ENCODE peak calls at places on chromosomes 5 and 9, in six cellular contexts. F, K, E, C, S and W are unnamed samples. For H3K4me1, the result is how much of the 10 kb centered on the place peaks cover.

GRCh38 chr9:134185536-134186011 is 21.2 kb upstream of the RNU6ATAC start:
- DNase-seq in F (peak), K (no peak), E (no peak), C (no peak), S (no peak), W (no peak)

GRCh38 chr5:141941307-141941706 is 16.7 kb downstream of the PCDH12 start:
- DNase-seq in F (peak), K (no peak), E (no peak), C (no peak), S (no peak), W (no peak)

GRCh38 chr5:492314-492893 is 31.8 kb downstream of the SLC9A3 start:
- DNase-seq in F (no peak), K (no peak), E (no peak), C (no peak), S (no peak), W (no peak)

GRCh38 chr9:76298497-76299144 is 95.6 kb downstream of the RFK start:
- DNase-seq in F (no peak), K (no peak), E (no peak), C (no peak), S (no peak), W (no peak)

GRCh38 chr9:89497978-89498844 is at the start of gene SEMA4D:
- DNase-seq in F (peak), K (peak), E (peak), C (peak), S (peak), W (peak)

GRCh38 chr9:121133104-121133816 is 58.5 kb downstream of the CNTRL start:
- DNase-seq in F (no peak), K (no peak), E (peak), C (peak), S (peak), W (peak)

GRCh38 chr5:52894451-52894850 is 94.7 kb upstream of the ITGA2 start:
- DNase-seq in F (no peak), K (no peak), E (no peak), C (no peak), S (no peak), W (no peak)

GRCh38 chr9:804026-804425 is 37.5 kb upstream of the DMRT1 start:
- DNase-seq in F (no peak), K (no peak), E (no peak), C (no peak), S (no peak), W (no peak)

GRCh38 chr9:10230512-10230911 is 382.3 kb downstream of the PTPRD start:
- DNase-seq in F (no peak), K (no peak), E (no peak), C (no peak), S (no peak), W (no peak)

GRCh38 chr5:109748545-109748944 is 58.8 kb downstream of the MAN2A1 start:
- DNase-seq in F (no peak), K (no peak), E (no peak), C (no peak), S (no peak), W (no peak)

GRCh38 chr9:136856078-136856474 is 3.9 kb downstream of the MAMDC4 start:
- DNase-seq in F (no peak), K (no peak), E (peak), C (no peak), S (peak), W (no peak)

GRCh38 chr5:179132586-179133355 is 72.6 kb downstream of the ZNF354C start:
- DNase-seq in F (peak), K (no peak), E (no peak), C (peak), S (no peak), W (no peak)

GRCh38 chr5:54227109-54227508 is 83.3 kb downstream of the ARL15 start:
- DNase-seq in F (no peak), K (no peak), E (no peak), C (no peak), S (no peak), W (no peak)

GRCh38 chr9:116482740-116483139 is 204.4 kb upstream of the TRIM32 start:
- DNase-seq in F (no peak), K (peak), E (no peak), C (no peak), S (peak), W (no peak)

GRCh38 chr5:135246923-135247795 is 151.9 kb downstream of the MACROH2A1 start:
- DNase-seq in F (peak), K (no peak), E (peak), C (peak), S (no peak), W (no peak)

GRCh38 chr5:177500685-177501522 is 3.5 kb upstream of the PDLIM7 start:
- DNase-seq in F (peak), K (peak), E (peak), C (peak), S (peak), W (peak)

GRCh38 chr9:120545691-120546565 is 34.0 kb downstream of the CDK5RAP2 start:
- DNase-seq in F (no peak), K (no peak), E (no peak), C (no peak), S (no peak), W (no peak)

GRCh38 chr5:145937432-145938250 is 1.3 kb downstream of the SH3RF2 start:
- DNase-seq in F (peak), K (peak), E (peak), C (no peak), S (peak), W (no peak)

GRCh38 chr5:88396635-88397285 is 128.1 kb upstream of the TMEM161B start:
- DNase-seq in F (no peak), K (no peak), E (no peak), C (no peak), S (no peak), W (no peak)

GRCh38 chr9:90029996-90030395 is 425.2 kb downstream of the GADD45G start:
- DNase-seq in F (peak), K (no peak), E (no peak), C (no peak), S (no peak), W (no peak)

GRCh38 chr5:11046160-11046559 is 285.1 kb upstream of the DAP start:
- DNase-seq in F (peak), K (peak), E (no peak), C (no peak), S (no peak), W (no peak)

GRCh38 chr5:127311349-127311748 is 20.8 kb downstream of the MEGF10 start:
- DNase-seq in F (no peak), K (no peak), E (no peak), C (no peak), S (no peak), W (no peak)

GRCh38 chr5:59559323-59559722 is 334.2 kb downstream of the PDE4D start:
- DNase-seq in F (no peak), K (no peak), E (no peak), C (no peak), S (no peak), W (no peak)

GRCh38 chr9:78607853-78608252 is 310.9 kb downstream of the PSAT1 start:
- DNase-seq in F (no peak), K (no peak), E (no peak), C (no peak), S (no peak), W (no peak)

GRCh38 chr5:171647043-171647899 is 138.3 kb upstream of the SMIM23 start:
- DNase-seq in F (peak), K (peak), E (no peak), C (no peak), S (no peak), W (no peak)

GRCh38 chr5:169701910-169702451 is 64.9 kb downstream of the DOCK2 start:
- DNase-seq in F (peak), K (peak), E (no peak), C (no peak), S (no peak), W (no peak)

GRCh38 chr9:72305102-72305546 is 59.9 kb downstream of the ZFAND5 start:
- DNase-seq in F (peak), K (peak), E (peak), C (peak), S (no peak), W (no peak)

GRCh38 chr5:138950411-138951011 is 75.4 kb upstream of the LRRTM2 start:
- DNase-seq in F (no peak), K (no peak), E (no peak), C (peak), S (no peak), W (no peak)

GRCh38 chr5:14584848-14585247 is 3.3 kb downstream of the OTULINL start:
- DNase-seq in F (no peak), K (no peak), E (no peak), C (no peak), S (no peak), W (no peak)

GRCh38 chr9:132411091-132411508 is 1.1 kb downstream of the CFAP77 start:
- DNase-seq in F (peak), K (peak), E (peak), C (peak), S (peak), W (no peak)

GRCh38 chr9:13778486-13779110 is 499.1 kb upstream of the MPDZ start:
- DNase-seq in F (no peak), K (no peak), E (no peak), C (no peak), S (no peak), W (peak)

GRCh38 chr9:82117025-82117424 is 128.5 kb downstream of the SPATA31D1 start:
- DNase-seq in F (no peak), K (no peak), E (no peak), C (no peak), S (no peak), W (no peak)

GRCh38 chr9:76901801-76902200 is 4.1 kb downstream of the PRUNE2 start:
- DNase-seq in F (no peak), K (no peak), E (peak), C (no peak), S (no peak), W (no peak)

DNA sequence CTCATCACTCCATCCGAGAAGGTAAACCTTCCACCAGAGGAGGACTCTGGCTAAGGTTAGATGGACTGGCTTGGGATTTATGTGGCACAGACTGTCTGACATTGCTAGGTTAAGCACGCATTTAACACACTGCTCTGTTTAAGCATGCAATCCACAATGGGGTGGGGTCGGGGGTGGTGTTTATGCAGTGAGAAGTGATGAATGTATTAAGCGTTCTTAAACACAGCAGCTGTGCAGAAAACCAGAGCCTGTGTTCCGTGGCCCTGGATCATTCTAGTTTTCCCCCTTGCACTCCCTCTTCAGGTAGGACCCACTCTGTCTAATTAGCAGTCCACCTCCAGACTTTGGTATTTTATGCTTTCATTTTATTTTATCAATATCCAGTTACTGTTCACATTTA is 46.4 kb downstream of the STXBP1 start:
- DNase-seq in F (no peak), K (no peak), E (no peak), C (no peak), S (no peak), W (no peak)
- H3K4me1 ChIP-seq in F (under half), K (under half), E (under half), C (under half), S (under half), W (under half)

GRCh38 chr5:80187691-80188090 is 68.2 kb downstream of the SERINC5 start:
- DNase-seq in F (no peak), K (no peak), E (no peak), C (no peak), S (no peak), W (no peak)

GRCh38 chr5:80184235-80185023 is 71.4 kb downstream of the SERINC5 start:
- DNase-seq in F (no peak), K (no peak), E (peak), C (no peak), S (peak), W (peak)

GRCh38 chr5:80187274-80187673 is 68.6 kb downstream of the SERINC5 start:
- DNase-seq in F (no peak), K (no peak), E (no peak), C (no peak), S (no peak), W (no peak)

GRCh38 chr5:80185095-80185494 is 70.8 kb downstream of the SERINC5 start:
- DNase-seq in F (no peak), K (no peak), E (no peak), C (no peak), S (no peak), W (no peak)

GRCh38 chr5:80186634-80187033 is 69.2 kb downstream of the SERINC5 start:
- DNase-seq in F (no peak), K (no peak), E (peak), C (no peak), S (no peak), W (no peak)
- H3K4me1 ChIP-seq in F (under half), K (half or more), E (under half), C (under half), S (under half), W (under half)

DNA sequence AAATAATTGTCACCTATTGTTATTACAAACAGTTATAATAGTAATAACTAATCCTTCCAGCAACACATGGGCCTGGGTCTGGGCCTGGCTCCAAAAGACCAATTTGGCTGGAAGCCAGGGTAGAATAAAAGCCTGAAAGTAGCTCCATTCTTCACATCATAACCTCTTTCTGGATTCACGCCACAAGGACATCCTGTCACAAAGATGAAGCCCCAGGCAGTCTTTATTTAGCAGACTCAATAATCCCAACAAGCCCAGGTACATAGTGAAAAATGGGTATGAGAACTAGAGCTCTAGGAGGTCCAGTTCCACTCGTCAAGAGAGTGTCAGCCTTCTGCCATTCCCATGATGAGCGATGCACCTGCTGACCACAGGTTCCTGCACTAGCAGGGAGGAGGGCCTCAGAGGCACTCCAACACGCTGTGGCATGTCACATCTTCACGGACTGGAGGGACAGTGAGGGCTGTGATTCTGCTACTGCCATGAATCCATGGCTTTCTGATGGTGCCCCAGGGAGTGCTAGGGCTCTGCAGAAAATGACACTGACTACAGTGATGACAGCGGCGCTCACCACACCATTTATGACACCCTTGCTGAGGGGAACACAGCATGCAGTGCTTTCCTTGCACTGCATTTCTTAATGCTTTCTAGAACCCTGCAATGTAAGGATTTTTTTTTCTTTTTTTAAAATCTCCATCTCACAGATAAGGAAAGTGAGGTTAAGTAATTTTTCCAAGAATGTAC is 124.8 kb downstream of the SPOCK1 start:
- DNase-seq in F (no peak), K (no peak), E (no peak), C (no peak), S (no peak), W (no peak)
- H3K4me1 ChIP-seq in F (under half), K (under half), E (under half), C (under half), S (under half), W (under half)

GRCh38 chr5:72850113-72850512 is 33.7 kb downstream of the TNPO1 start:
- DNase-seq in F (no peak), K (no peak), E (no peak), C (no peak), S (no peak), W (no peak)
- H3K4me1 ChIP-seq in F (under half), K (under half), E (under half), C (half or more), S (under half), W (under half)

GRCh38 chr5:149372041-149372805 is 6.9 kb downstream of the IL17B start:
- DNase-seq in F (no peak), K (no peak), E (no peak), C (no peak), S (no peak), W (no peak)
- H3K4me1 ChIP-seq in F (under half), K (under half), E (under half), C (under half), S (under half), W (under half)